ENCODE peak calls at places on chromosome 1, in ten cellular contexts. T is kidney, J is GM23338, O is RWPE2, A is Panc1, H is BJ, C is adrenal gland, S is GM12878, K is colonic mucosa, Y is cardiac muscle cell. G is an unnamed sample.
A peak's percentile ranks its signal among the peaks of the same experiment; 100 is the strongest.

GRCh38 chr1:1543706-1544099 is 3.3 kb upstream of the TMEM240 start:
- DNase-seq in S (no peak), A (no peak), K (no peak), C (peak; percentile 98), T (no peak), O (peak; percentile 70), Y (no peak), J (no peak), H (no peak), G (no peak)

GRCh38 chr1:37734629-37735591 is 30.0 kb downstream of the EPHA10 start:
- DNase-seq in A (no peak), H (no peak), Y (no peak), K (peak; percentile 96), J (peak; percentile 86), C (no peak), S (no peak), T (no peak), O (no peak), G (no peak)

GRCh38 chr1:54861070-54861761 is 25.8 kb downstream of the DHCR24 start:
- DNase-seq in K (no peak), T (no peak), S (peak; percentile 35), J (no peak), H (no peak), O (no peak), A (no peak), Y (peak; percentile 80), C (peak; percentile 48), G (no peak)

GRCh38 chr1:16111771-16112557 is 38.5 kb upstream of the FAM131C start:
- DNase-seq in J (no peak), Y (peak; percentile 86), A (no peak), C (no peak), K (no peak), S (no peak), H (peak; percentile 30), O (peak; percentile 43), T (peak; percentile 61), G (no peak)

GRCh38 chr1:14261395-14261794 is 337.1 kb upstream of the KAZN start:
- DNase-seq in K (no peak), S (no peak), T (no peak), C (no peak), J (no peak), A (no peak), O (no peak), H (no peak), Y (no peak), G (no peak)

GRCh38 chr1:108865316-108865910 is 8.5 kb upstream of the AKNAD1 start:
- DNase-seq in Y (no peak), T (no peak), A (no peak), S (no peak), C (no peak), O (no peak), J (no peak), K (peak; percentile 32), H (no peak), G (no peak)

GRCh38 chr1:156276966-156277381 is 5.7 kb downstream of the SMG5 start:
- DNase-seq in C (no peak), A (no peak), Y (peak; percentile 68), T (no peak), K (no peak), J (no peak), H (no peak), O (no peak), S (no peak), G (peak; percentile 58)

GRCh38 chr1:102089791-102090190 is 93.1 kb upstream of the OLFM3 start:
- DNase-seq in T (no peak), H (no peak), O (no peak), S (no peak), J (no peak), Y (no peak), C (no peak), K (no peak), A (no peak), G (peak; percentile 17)

GRCh38 chr1:17119076-17119743 is at the start of gene PADI2:
- DNase-seq in A (no peak), Y (peak; percentile 54), S (no peak), K (peak; percentile 90), O (no peak), T (peak; percentile 90), J (peak; percentile 89), H (no peak), C (peak; percentile 60), G (peak; percentile 38)

GRCh38 chr1:233735847-233736246 is 121.9 kb downstream of the KCNK1 start:
- DNase-seq in T (no peak), H (no peak), K (no peak), C (no peak), J (no peak), S (no peak), Y (no peak), A (no peak), O (no peak), G (no peak)

GRCh38 chr1:6724517-6725141 is 23.0 kb upstream of the DNAJC11 start:
- DNase-seq in H (peak; percentile 70), A (no peak), O (no peak), Y (peak; percentile 89), J (no peak), K (no peak), T (no peak), S (no peak), C (peak; percentile 76), G (peak; percentile 37)

GRCh38 chr1:206430031-206430983 is 40.0 kb upstream of the IKBKE start:
- DNase-seq in J (no peak), K (no peak), T (no peak), A (no peak), H (peak; percentile 48), Y (peak; percentile 86), C (no peak), O (no peak), S (peak; percentile 48), G (peak; percentile 99)

GRCh38 chr1:66400660-66401059 is 133.3 kb upstream of the SGIP1 start:
- DNase-seq in H (no peak), Y (no peak), T (no peak), A (no peak), J (no peak), C (no peak), S (no peak), O (no peak), K (no peak), G (no peak)

GRCh38 chr1:58162952-58163550 is 383.5 kb downstream of the OMA1 start:
- DNase-seq in H (no peak), K (peak; percentile 51), T (no peak), O (no peak), A (peak; percentile 24), S (no peak), J (peak; percentile 92), C (peak; percentile 69), Y (peak; percentile 73), G (peak; percentile 70)

GRCh38 chr1:27624467-27625233 is 10.3 kb downstream of the FGR start:
- DNase-seq in H (no peak), S (peak; percentile 67), C (no peak), T (no peak), Y (no peak), J (peak; percentile 55), A (no peak), O (no peak), K (no peak), G (no peak)

GRCh38 chr1:45864765-45865164 is 61.4 kb downstream of the MAST2 start:
- DNase-seq in A (no peak), O (no peak), J (no peak), Y (peak; percentile 20), K (no peak), C (no peak), H (no peak), S (no peak), T (no peak), G (peak; percentile 18)
- H3K4me3 ChIP-seq in A (no peak overlapping the region), O (no peak overlapping the region), J (no peak overlapping the region), Y (no peak overlapping the region), K (peak overlapping the region; percentile 8), C (peak overlapping the region; percentile 50), H (peak overlapping the region; percentile 37), S (no peak overlapping the region), T (peak overlapping the region; percentile 55), G (no peak overlapping the region)

DNA sequence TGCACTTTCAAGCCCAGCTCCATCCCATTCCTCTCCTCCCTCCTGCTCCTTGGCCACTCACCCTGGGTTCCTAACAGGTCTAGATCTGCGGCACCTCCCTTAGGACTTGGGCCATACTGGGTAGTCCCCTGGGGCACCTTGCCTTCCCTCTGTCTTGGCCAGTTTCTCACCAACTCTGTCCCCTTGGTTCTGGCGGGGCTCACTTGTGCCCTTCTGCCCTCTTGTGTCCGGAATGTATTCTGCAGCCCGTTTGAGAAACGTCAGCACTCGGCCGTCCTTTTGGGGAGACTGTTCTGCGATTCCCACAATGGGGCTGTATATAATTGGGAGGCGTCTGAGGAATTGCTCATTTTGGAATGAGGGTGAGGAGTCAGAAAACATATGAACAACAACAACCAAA is 162.4 kb downstream of the ZSCAN20 start:
- DNase-seq in T (no peak), Y (peak; percentile 36), C (peak; percentile 61), O (no peak), J (peak; percentile 87), H (no peak), A (no peak), S (no peak), K (peak; percentile 32), G (peak; percentile 20)
- TF ChIP-seq CTCF in T (peak; percentile 72), Y (peak; percentile 70), C (peak; percentile 58), O (peak; percentile 62), J (peak; percentile 86), H (peak; percentile 69), A (peak; percentile 78), S (peak; percentile 44), K (peak; percentile 34), G (peak; percentile 65)

GRCh38 chr1:113721010-113721409 is 38.3 kb downstream of the PHTF1 start:
- DNase-seq in O (no peak), A (no peak), H (no peak), C (no peak), J (no peak), Y (no peak), T (no peak), K (no peak), S (no peak), G (no peak)
- H3K36me3 ChIP-seq in O (peaks cover 14% of the 10 kb centered on the region), A (no peaks in the 10 kb centered on the region), H (peaks cover 6% of the 10 kb centered on the region), C (peaks cover 5% of the 10 kb centered on the region), J (peaks cover 28% of the 10 kb centered on the region), Y (peaks cover 5% of the 10 kb centered on the region), T (peaks cover 2% of the 10 kb centered on the region), K (no peaks in the 10 kb centered on the region), S (peaks cover 7% of the 10 kb centered on the region), G (no peaks in the 10 kb centered on the region)

DNA sequence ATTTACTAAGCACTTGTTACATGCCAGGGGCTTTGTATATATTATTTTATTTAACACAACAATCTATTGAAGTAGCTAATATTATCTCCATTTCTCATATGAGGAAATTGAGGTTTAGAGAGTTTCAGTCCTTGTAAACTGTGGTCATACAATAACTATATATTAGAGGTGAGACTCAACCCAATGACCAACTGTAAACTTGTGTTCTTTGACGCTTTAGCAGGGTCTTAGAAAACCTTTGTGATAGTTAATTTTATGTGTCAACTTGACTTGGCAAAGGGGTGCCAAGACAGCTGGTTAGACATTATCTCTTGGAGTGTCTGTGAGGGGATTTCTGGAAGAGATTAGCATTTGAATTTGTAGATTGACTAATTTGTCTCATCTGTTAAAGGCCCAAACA is 252.4 kb upstream of the B3GALT2 start:
- DNase-seq in S (no peak), C (no peak), A (no peak), K (no peak), O (no peak), J (no peak), Y (no peak), H (no peak), T (no peak), G (no peak)
- H3K4me3 ChIP-seq in S (no peak overlapping the region), C (no peak overlapping the region), A (no peak overlapping the region), K (no peak overlapping the region), O (no peak overlapping the region), J (no peak overlapping the region), Y (no peak overlapping the region), H (no peak overlapping the region), T (no peak overlapping the region), G (no peak overlapping the region)

GRCh38 chr1:99177465-99177864 is 86.8 kb upstream of the PLPPR4 start:
- DNase-seq in S (no peak), Y (no peak), A (no peak), K (no peak), H (no peak), J (no peak), O (no peak), T (no peak), C (no peak), G (no peak)
- TF ChIP-seq CTCF in S (no peak), Y (no peak), A (no peak), K (no peak), H (no peak), J (no peak), O (peak; percentile 36), T (no peak), C (no peak), G (no peak)

G was measured in bronchial epithelial cell.